ENCODE peak calls at places on chromosome 3, in four cellular contexts. I is HCT116, Z is SK-N-SH, T is HepG2. F is an unnamed sample.
A peak's percentile ranks its signal among the peaks of the same experiment; 100 is the strongest.

GRCh38 chr3:197792019-197792647 is 1.1 kb downstream of the LRCH3 start:
- DNase-seq in I (no peak), Z (no peak), T (no peak), F (no peak)

GRCh38 chr3:127491909-127492308 is 98.6 kb downstream of the TPRA1 start:
- DNase-seq in I (no peak), Z (no peak), T (no peak), F (no peak)

GRCh38 chr3:112231727-112232126 is 62.3 kb downstream of the SLC9C1 start:
- DNase-seq in I (no peak), Z (no peak), T (no peak), F (no peak)

GRCh38 chr3:13217736-13218540 is 144.7 kb upstream of the IQSEC1 start:
- DNase-seq in I (peak; percentile 47), Z (no peak), T (peak; percentile 50), F (peak; percentile 63)

GRCh38 chr3:13080026-13080425 is 6.8 kb upstream of the IQSEC1 start:
- DNase-seq in I (no peak), Z (no peak), T (no peak), F (no peak)

GRCh38 chr3:144921710-144922109 is 950.1 kb downstream of the DIPK2A start:
- DNase-seq in I (no peak), Z (no peak), T (no peak), F (no peak)

GRCh38 chr3:52080830-52081719 is 24.7 kb upstream of the DUSP7 start:
- DNase-seq in I (no peak), Z (no peak), T (peak; percentile 83), F (no peak)

GRCh38 chr3:41141431-41142164 is 57.7 kb upstream of the CTNNB1 start:
- DNase-seq in I (no peak), Z (no peak), T (no peak), F (no peak)

GRCh38 chr3:158808697-158809096 is 6.8 kb downstream of the MFSD1 start:
- DNase-seq in I (no peak), Z (no peak), T (no peak), F (no peak)

GRCh38 chr3:52195823-52196331 is 2.1 kb upstream of the ALAS1 start:
- DNase-seq in I (no peak), Z (no peak), T (peak; percentile 61), F (no peak)

DNA sequence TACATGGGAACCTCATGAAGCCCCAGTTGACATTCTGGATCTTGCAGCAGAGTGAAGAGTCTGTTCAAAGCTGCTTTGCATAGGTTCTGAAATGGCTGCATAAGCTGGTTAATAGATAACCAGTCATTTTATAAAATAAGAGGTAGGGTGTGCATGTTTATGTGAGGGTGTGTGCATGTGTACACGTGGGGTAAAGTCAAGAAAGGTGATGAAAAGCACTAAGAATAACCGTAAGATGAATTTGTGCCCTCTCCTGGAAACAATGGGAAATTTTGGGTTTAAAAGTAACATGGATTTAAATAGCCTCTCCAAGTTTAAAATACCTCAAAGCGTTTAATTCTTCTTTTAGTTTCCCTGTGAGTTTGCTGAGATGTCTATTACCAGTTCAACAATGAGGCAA is 33.0 kb downstream of the PAQR9 start:
- DNase-seq in I (peak; percentile 24), Z (no peak), T (no peak), F (no peak)
- TF ChIP-seq CTCF in I (peak; percentile 23), Z (peak; percentile 33), T (no peak), F (no peak)

GRCh38 chr3:171566803-171567422 is 106.7 kb upstream of the TNIK start:
- DNase-seq in I (peak; percentile 28), Z (peak; percentile 50), T (peak; percentile 41), F (peak; percentile 15)
- TF ChIP-seq SIN3A in I (no peak), Z (no peak), T (no peak), F (no peak)

GRCh38 chr3:113839551-113839950 is 963 bp downstream of the GRAMD1C start:
- DNase-seq in I (no peak), Z (no peak), T (no peak), F (no peak)

GRCh38 chr3:113834983-113835382 is 3.6 kb upstream of the GRAMD1C start:
- DNase-seq in I (no peak), Z (no peak), T (no peak), F (no peak)

GRCh38 chr3:113838631-113839209 is at the start of gene GRAMD1C:
- DNase-seq in I (peak; percentile 82), Z (peak; percentile 91), T (peak; percentile 72), F (no peak)
- TF ChIP-seq POLR2AphosphoS5 in I (peak; percentile 61), Z (no peak), T (no peak), F (peak; percentile 47)

GRCh38 chr3:76039431-76039830 is 254.1 kb upstream of the ZNF717 start:
- DNase-seq in I (no peak), Z (no peak), T (no peak), F (no peak)

GRCh38 chr3:76040946-76041345 is 255.6 kb upstream of the ZNF717 start:
- DNase-seq in I (no peak), Z (no peak), T (no peak), F (no peak)

GRCh38 chr3:76047368-76047767 is 262.0 kb upstream of the ZNF717 start:
- DNase-seq in I (no peak), Z (peak; percentile 39), T (no peak), F (no peak)

GRCh38 chr3:76043746-76044145 is 258.4 kb upstream of the ZNF717 start:
- DNase-seq in I (no peak), Z (no peak), T (no peak), F (no peak)

DNA sequence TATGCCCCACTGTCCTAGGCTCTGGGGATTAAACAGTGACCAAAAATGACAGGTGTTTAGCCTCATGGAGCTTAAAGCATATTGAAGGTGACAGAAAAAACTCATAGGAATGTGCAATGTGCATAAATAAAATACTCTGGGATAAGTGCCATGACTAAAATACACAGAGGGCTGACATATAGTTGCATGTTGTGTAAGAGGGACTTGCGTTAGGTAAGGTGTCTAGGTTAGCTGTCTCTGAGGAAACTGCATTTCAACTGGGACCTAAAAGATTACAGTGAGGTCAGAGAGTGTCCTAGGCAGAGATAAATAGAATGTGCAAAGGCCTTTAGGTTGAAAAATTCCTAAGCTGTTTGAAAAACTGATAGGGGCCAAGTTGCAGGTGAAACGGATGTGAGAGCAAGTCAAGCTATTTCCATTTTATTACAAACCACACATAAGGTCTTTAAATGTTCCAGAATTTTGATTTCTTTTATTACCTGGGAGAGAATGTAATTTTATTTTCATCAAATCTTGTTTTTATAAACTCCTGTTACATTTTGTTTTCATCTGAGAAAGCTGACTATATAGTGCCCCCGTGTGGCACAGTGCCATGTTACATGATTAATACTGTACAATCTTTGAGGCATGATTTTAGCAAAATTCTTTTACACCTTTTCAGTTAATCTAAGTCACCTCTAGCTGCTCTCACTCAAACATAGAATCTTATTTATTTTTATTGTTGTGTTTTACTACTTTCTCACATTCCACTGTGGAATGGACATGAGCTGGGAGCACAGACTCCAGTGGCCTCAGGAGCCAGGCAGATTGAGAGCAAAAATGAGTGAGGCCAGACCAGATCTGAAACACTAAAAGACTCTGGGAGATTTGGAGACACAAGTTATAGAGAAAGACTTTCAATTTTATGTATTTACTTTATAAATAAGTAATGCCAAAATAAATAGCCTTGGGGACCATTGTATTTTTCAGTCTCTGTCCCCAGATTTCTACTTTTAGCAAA is 259.6 kb upstream of the ZNF717 start:
- DNase-seq in I (no peak), Z (peak; percentile 27), T (no peak), F (no peak)
- TF ChIP-seq CTCF in I (no peak), Z (peak; percentile 73), T (peak; percentile 46), F (peak; percentile 46)

GRCh38 chr3:107973152-107973551 is 117.7 kb downstream of the CD47 start:
- DNase-seq in I (no peak), Z (no peak), T (no peak), F (no peak)
- TF ChIP-seq SIN3A in I (no peak), Z (no peak), T (no peak), F (no peak)

GRCh38 chr3:38455639-38456430 is 2.1 kb downstream of the ACVR2B start:
- DNase-seq in I (no peak), Z (peak; percentile 58), T (no peak), F (no peak)

GRCh38 chr3:38453914-38454178 is 156 bp downstream of the ACVR2B start:
- DNase-seq in I (no peak), Z (no peak), T (no peak), F (no peak)

GRCh38 chr3:38454884-38455638 is 1.4 kb downstream of the ACVR2B start:
- DNase-seq in I (no peak), Z (peak; percentile 96), T (peak; percentile 81), F (no peak)

GRCh38 chr3:38453075-38453913 is at the start of gene ACVR2B:
- DNase-seq in I (peak; percentile 54), Z (peak; percentile 98), T (peak; percentile 65), F (no peak)

DNA sequence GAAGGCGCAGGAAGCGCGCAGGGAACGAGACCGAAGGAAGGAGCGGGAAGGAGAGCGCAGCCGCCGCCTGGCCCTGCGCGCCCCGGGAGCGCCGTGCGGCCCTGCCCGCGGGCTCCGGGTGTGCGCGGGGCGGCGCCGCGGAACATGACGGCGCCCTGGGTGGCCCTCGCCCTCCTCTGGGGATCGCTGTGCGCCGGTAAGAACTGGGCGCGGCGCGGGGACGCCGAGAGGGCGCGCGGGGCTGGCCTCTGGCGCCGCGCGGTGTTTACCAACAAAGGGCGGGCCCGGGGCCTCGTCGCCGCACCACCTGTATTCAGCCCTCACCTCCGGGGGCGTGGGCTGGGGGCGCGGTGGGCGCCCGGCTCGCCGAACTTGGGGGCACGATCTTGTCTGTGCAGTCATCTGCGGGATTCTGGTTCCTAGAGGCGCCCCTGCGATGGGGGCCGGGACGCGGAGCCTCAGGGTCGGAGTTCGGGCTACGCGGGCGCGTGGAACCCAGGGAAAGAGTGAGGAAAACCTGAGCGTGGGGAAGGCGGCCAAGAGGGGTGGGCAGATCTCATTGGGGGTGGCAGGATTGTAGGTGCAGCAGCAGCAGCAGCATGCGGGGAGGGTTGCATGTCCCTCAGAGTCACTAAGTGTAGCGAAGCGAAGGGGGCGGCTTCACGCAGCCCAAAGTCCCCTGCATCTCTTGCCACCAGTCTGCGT is 641 bp downstream of the ACVR2B start:
- DNase-seq in I (no peak), Z (peak; percentile 68), T (no peak), F (no peak)
- TF ChIP-seq POLR2AphosphoS5 in I (no peak), Z (no peak), T (no peak), F (no peak)

DNA sequence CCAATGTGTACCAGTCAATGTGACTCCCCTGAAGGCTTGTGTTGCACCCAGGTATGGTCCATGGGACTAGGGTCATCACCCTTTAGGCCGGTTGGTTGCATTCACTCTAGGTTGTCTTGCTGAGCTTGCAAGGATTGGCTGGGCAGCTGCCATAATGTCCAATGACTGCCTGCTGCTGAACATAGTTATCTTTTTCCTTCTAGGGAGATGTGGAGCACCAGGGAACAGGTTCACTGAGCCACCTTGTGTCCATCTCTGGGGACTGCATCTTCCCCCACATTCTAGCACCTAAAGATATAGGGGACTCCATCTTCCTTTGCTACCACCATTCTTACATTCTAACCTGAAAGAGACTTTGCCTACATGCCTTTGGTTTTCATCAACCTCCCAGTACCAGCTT is 580.4 kb upstream of the TBL1XR1 start:
- DNase-seq in I (peak; percentile 51), Z (peak; percentile 52), T (peak; percentile 52), F (peak; percentile 33)
- TF ChIP-seq CTCF in I (peak; percentile 22), Z (peak; percentile 66), T (peak; percentile 81), F (peak; percentile 70)

GRCh38 chr3:18825586-18826157 is 322.6 kb upstream of the KCNH8 start:
- DNase-seq in I (no peak), Z (no peak), T (no peak), F (no peak)

GRCh38 chr3:18828637-18829036 is 319.7 kb upstream of the KCNH8 start:
- DNase-seq in I (no peak), Z (no peak), T (no peak), F (no peak)

GRCh38 chr3:18830087-18830486 is 318.2 kb upstream of the KCNH8 start:
- DNase-seq in I (no peak), Z (no peak), T (no peak), F (no peak)

DNA sequence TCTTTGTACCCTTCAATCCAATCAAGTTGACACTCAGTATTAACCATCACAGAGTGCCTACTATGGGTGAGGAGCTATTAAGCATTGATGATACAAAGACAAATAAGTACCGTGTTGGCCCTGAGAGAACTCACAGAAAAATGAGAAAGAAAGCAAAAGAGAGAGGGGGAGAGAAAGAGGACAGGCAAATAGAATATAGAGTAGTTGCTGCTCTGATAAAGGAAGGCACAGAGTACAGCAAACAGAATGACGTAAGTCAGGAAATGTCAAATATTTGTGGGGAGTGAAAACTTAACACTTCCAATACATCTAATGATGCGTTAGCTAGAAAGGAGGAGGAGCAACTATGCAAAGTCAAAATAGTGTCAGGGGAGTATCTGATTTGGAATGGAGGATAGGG is 320.6 kb upstream of the KCNH8 start:
- DNase-seq in I (no peak), Z (no peak), T (no peak), F (no peak)
- TF ChIP-seq SIN3A in I (no peak), Z (no peak), T (no peak), F (no peak)

F was measured in Panc1.